ENCODE peak calls at places on chromosomes 16 and 17, in four cellular contexts. One of them, this sample, is unnamed.

GRCh38 chr17:2123467-2124251 is 68.8 kb downstream of the HIC1 start:
- DNase-seq in prostate gland: no peak
- DNase-seq in neural progenitor cell: peak
- DNase-seq in adrenal gland: peak
- DNase-seq in this sample: peak

GRCh38 chr16:785563-786535 is 2.3 kb downstream of the RPUSD1 start:
- DNase-seq in prostate gland: peak
- DNase-seq in neural progenitor cell: peak
- DNase-seq in adrenal gland: peak
- DNase-seq in this sample: peak

GRCh38 chr17:655618-656017 is 59.0 kb downstream of the VPS53 start:
- DNase-seq in prostate gland: no peak
- DNase-seq in neural progenitor cell: no peak
- DNase-seq in adrenal gland: no peak
- DNase-seq in this sample: no peak

GRCh38 chr16:85334718-85335583 is 222.7 kb upstream of the CIBAR2 start:
- DNase-seq in prostate gland: peak
- DNase-seq in neural progenitor cell: peak
- DNase-seq in adrenal gland: no peak
- DNase-seq in this sample: peak

GRCh38 chr17:4648741-4649140 is 7.3 kb upstream of the ALOX15 start:
- DNase-seq in prostate gland: no peak
- DNase-seq in neural progenitor cell: no peak
- DNase-seq in adrenal gland: no peak
- DNase-seq in this sample: peak

GRCh38 chr17:52170963-52171572 is 12.6 kb upstream of the CA10 start:
- DNase-seq in prostate gland: peak
- DNase-seq in neural progenitor cell: peak
- DNase-seq in adrenal gland: peak
- DNase-seq in this sample: no peak

GRCh38 chr16:30374538-30374937 is at the start of gene MYL11:
- DNase-seq in prostate gland: no peak
- DNase-seq in neural progenitor cell: no peak
- DNase-seq in adrenal gland: no peak
- DNase-seq in this sample: no peak

GRCh38 chr16:15523092-15523541 is 88.7 kb downstream of the BMERB1 start:
- DNase-seq in prostate gland: no peak
- DNase-seq in neural progenitor cell: peak
- DNase-seq in adrenal gland: peak
- DNase-seq in this sample: peak

GRCh38 chr16:48334325-48334724 is 50.9 kb downstream of the SIAH1 start:
- DNase-seq in prostate gland: no peak
- DNase-seq in neural progenitor cell: peak
- DNase-seq in adrenal gland: no peak
- DNase-seq in this sample: no peak
- TF ChIP-seq CTCF in prostate gland: no peak
- TF ChIP-seq CTCF in neural progenitor cell: peak
- TF ChIP-seq CTCF in adrenal gland: no peak
- TF ChIP-seq CTCF in this sample: no peak

GRCh38 chr17:57852041-57852954 is 2.5 kb upstream of the MRPS23 start:
- DNase-seq in prostate gland: no peak
- DNase-seq in neural progenitor cell: no peak
- DNase-seq in adrenal gland: no peak
- DNase-seq in this sample: no peak
- H3K27ac ChIP-seq in prostate gland: peak
- H3K27ac ChIP-seq in neural progenitor cell: no peak
- H3K27ac ChIP-seq in adrenal gland: peak
- H3K27ac ChIP-seq in this sample: peak

GRCh38 chr17:46851029-46851741 is at the start of gene WNT9B:
- DNase-seq in prostate gland: peak
- DNase-seq in neural progenitor cell: peak
- DNase-seq in adrenal gland: no peak
- DNase-seq in this sample: peak
- TF ChIP-seq CTCF in prostate gland: no peak
- TF ChIP-seq CTCF in neural progenitor cell: peak
- TF ChIP-seq CTCF in adrenal gland: no peak
- TF ChIP-seq CTCF in this sample: no peak

GRCh38 chr17:33447090-33447489 is 154.0 kb upstream of the ASIC2 start:
- DNase-seq in prostate gland: no peak
- DNase-seq in neural progenitor cell: no peak
- DNase-seq in adrenal gland: no peak
- DNase-seq in this sample: no peak

GRCh38 chr17:33457477-33457876 is 164.4 kb upstream of the ASIC2 start:
- DNase-seq in prostate gland: no peak
- DNase-seq in neural progenitor cell: no peak
- DNase-seq in adrenal gland: no peak
- DNase-seq in this sample: no peak

GRCh38 chr17:33451221-33451620 is 158.1 kb upstream of the ASIC2 start:
- DNase-seq in prostate gland: no peak
- DNase-seq in neural progenitor cell: no peak
- DNase-seq in adrenal gland: no peak
- DNase-seq in this sample: no peak

DNA sequence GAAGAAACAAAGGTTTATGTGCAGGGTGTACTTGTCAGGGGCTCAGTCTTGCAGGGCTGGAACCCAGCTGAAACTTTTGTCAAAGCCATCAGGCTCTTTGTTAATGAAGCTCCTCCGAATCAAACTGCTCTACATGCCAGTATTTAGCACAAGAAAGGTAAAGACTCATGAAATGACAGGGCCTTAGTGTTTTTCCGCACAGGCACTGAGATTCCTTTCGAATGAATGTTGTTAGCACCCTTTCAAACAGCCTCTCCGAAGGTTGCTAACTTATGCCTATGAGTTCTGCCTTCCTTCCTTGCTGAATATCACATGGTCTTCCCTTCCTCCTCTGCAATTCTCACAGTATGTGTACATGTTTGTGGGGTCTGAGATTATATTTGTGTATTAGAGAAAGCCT is 159.7 kb upstream of the ASIC2 start:
- DNase-seq in prostate gland: no peak
- DNase-seq in neural progenitor cell: no peak
- DNase-seq in adrenal gland: no peak
- DNase-seq in this sample: no peak
- H3K27ac ChIP-seq in prostate gland: no peak
- H3K27ac ChIP-seq in neural progenitor cell: no peak
- H3K27ac ChIP-seq in adrenal gland: no peak
- H3K27ac ChIP-seq in this sample: no peak

GRCh38 chr16:75801307-75801706 is 75.0 kb upstream of the CPHXL start:
- DNase-seq in prostate gland: no peak
- DNase-seq in neural progenitor cell: no peak
- DNase-seq in adrenal gland: no peak
- DNase-seq in this sample: no peak
- TF ChIP-seq CTCF in prostate gland: no peak
- TF ChIP-seq CTCF in neural progenitor cell: peak
- TF ChIP-seq CTCF in adrenal gland: no peak
- TF ChIP-seq CTCF in this sample: no peak

GRCh38 chr17:63774982-63775290 is 966 bp downstream of the DDX42 start:
- DNase-seq in prostate gland: no peak
- DNase-seq in neural progenitor cell: peak
- DNase-seq in adrenal gland: no peak
- DNase-seq in this sample: no peak
- H3K27ac ChIP-seq in prostate gland: peak
- H3K27ac ChIP-seq in neural progenitor cell: peak
- H3K27ac ChIP-seq in adrenal gland: peak
- H3K27ac ChIP-seq in this sample: peak

GRCh38 chr17:74212913-74213791 is at the start of gene TTYH2:
- DNase-seq in prostate gland: peak
- DNase-seq in neural progenitor cell: peak
- DNase-seq in adrenal gland: peak
- DNase-seq in this sample: peak
- TF ChIP-seq CTCF in prostate gland: no peak
- TF ChIP-seq CTCF in neural progenitor cell: peak
- TF ChIP-seq CTCF in adrenal gland: no peak
- TF ChIP-seq CTCF in this sample: no peak

GRCh38 chr17:57418463-57419246 is 162.3 kb downstream of the MSI2 start:
- DNase-seq in prostate gland: no peak
- DNase-seq in neural progenitor cell: no peak
- DNase-seq in adrenal gland: no peak
- DNase-seq in this sample: no peak
- H3K27ac ChIP-seq in prostate gland: no peak
- H3K27ac ChIP-seq in neural progenitor cell: no peak
- H3K27ac ChIP-seq in adrenal gland: no peak
- H3K27ac ChIP-seq in this sample: no peak

GRCh38 chr16:61366006-61366405 is 670.2 kb downstream of the CDH8 start:
- DNase-seq in prostate gland: no peak
- DNase-seq in neural progenitor cell: peak
- DNase-seq in adrenal gland: no peak
- DNase-seq in this sample: no peak
- TF ChIP-seq CTCF in prostate gland: no peak
- TF ChIP-seq CTCF in neural progenitor cell: peak
- TF ChIP-seq CTCF in adrenal gland: no peak
- TF ChIP-seq CTCF in this sample: no peak

This sample was measured in colonic mucosa.